ENCODE peak calls at places on chromosome 12, in seven cellular contexts. One of them, this sample, is unnamed.

GRCh38 chr12:6962285-6963015 is 8.0 kb downstream of the PHB2 start:
- DNase-seq in CD8-positive, alpha-beta T cell: no peak
- DNase-seq in amniotic stem cell: no peak
- DNase-seq in NCI-H1694 treated with DMSO at 0.1 percent for 48 hours: no peak
- DNase-seq in ELR: no peak
- DNase-seq in activated CD4-positive, alpha-beta T cell treated with anti-CD3 and anti-CD28 coated beads, Interleukin-2, amount 50 U/mL, for 1 hour: no peak
- DNase-seq in GDM1: no peak
- DNase-seq in this sample: peak

GRCh38 chr12:108798551-108799221 is 58.7 kb downstream of the SSH1 start:
- DNase-seq in CD8-positive, alpha-beta T cell: no peak
- DNase-seq in amniotic stem cell: no peak
- DNase-seq in NCI-H1694 treated with DMSO at 0.1 percent for 48 hours: no peak
- DNase-seq in ELR: peak
- DNase-seq in activated CD4-positive, alpha-beta T cell treated with anti-CD3 and anti-CD28 coated beads, Interleukin-2, amount 50 U/mL, for 1 hour: no peak
- DNase-seq in GDM1: no peak
- DNase-seq in this sample: peak

GRCh38 chr12:118120579-118121363 is 15.2 kb upstream of the PEBP1 start:
- DNase-seq in CD8-positive, alpha-beta T cell: peak
- DNase-seq in amniotic stem cell: peak
- DNase-seq in NCI-H1694 treated with DMSO at 0.1 percent for 48 hours: peak
- DNase-seq in ELR: peak
- DNase-seq in activated CD4-positive, alpha-beta T cell treated with anti-CD3 and anti-CD28 coated beads, Interleukin-2, amount 50 U/mL, for 1 hour: peak
- DNase-seq in GDM1: peak
- DNase-seq in this sample: peak

GRCh38 chr12:65943388-65944137 is 119.3 kb downstream of the HMGA2 start:
- DNase-seq in CD8-positive, alpha-beta T cell: no peak
- DNase-seq in amniotic stem cell: no peak
- DNase-seq in NCI-H1694 treated with DMSO at 0.1 percent for 48 hours: no peak
- DNase-seq in ELR: no peak
- DNase-seq in activated CD4-positive, alpha-beta T cell treated with anti-CD3 and anti-CD28 coated beads, Interleukin-2, amount 50 U/mL, for 1 hour: no peak
- DNase-seq in GDM1: no peak
- DNase-seq in this sample: no peak

GRCh38 chr12:119749666-119750065 is 81.7 kb downstream of the PRKAB1 start:
- DNase-seq in CD8-positive, alpha-beta T cell: no peak
- DNase-seq in amniotic stem cell: no peak
- DNase-seq in NCI-H1694 treated with DMSO at 0.1 percent for 48 hours: no peak
- DNase-seq in ELR: peak
- DNase-seq in activated CD4-positive, alpha-beta T cell treated with anti-CD3 and anti-CD28 coated beads, Interleukin-2, amount 50 U/mL, for 1 hour: no peak
- DNase-seq in GDM1: no peak
- DNase-seq in this sample: no peak

GRCh38 chr12:70774055-70774454 is 136.8 kb upstream of the PTPRB start:
- DNase-seq in CD8-positive, alpha-beta T cell: no peak
- DNase-seq in amniotic stem cell: no peak
- DNase-seq in NCI-H1694 treated with DMSO at 0.1 percent for 48 hours: no peak
- DNase-seq in ELR: peak
- DNase-seq in activated CD4-positive, alpha-beta T cell treated with anti-CD3 and anti-CD28 coated beads, Interleukin-2, amount 50 U/mL, for 1 hour: no peak
- DNase-seq in GDM1: no peak
- DNase-seq in this sample: no peak

GRCh38 chr12:39044754-39045153 is 139.4 kb upstream of the CPNE8 start:
- DNase-seq in CD8-positive, alpha-beta T cell: no peak
- DNase-seq in amniotic stem cell: no peak
- DNase-seq in NCI-H1694 treated with DMSO at 0.1 percent for 48 hours: no peak
- DNase-seq in ELR: no peak
- DNase-seq in activated CD4-positive, alpha-beta T cell treated with anti-CD3 and anti-CD28 coated beads, Interleukin-2, amount 50 U/mL, for 1 hour: no peak
- DNase-seq in GDM1: no peak
- DNase-seq in this sample: no peak

GRCh38 chr12:72098622-72099021 is 160.0 kb downstream of the TPH2 start:
- DNase-seq in CD8-positive, alpha-beta T cell: no peak
- DNase-seq in amniotic stem cell: no peak
- DNase-seq in NCI-H1694 treated with DMSO at 0.1 percent for 48 hours: no peak
- DNase-seq in ELR: no peak
- DNase-seq in activated CD4-positive, alpha-beta T cell treated with anti-CD3 and anti-CD28 coated beads, Interleukin-2, amount 50 U/mL, for 1 hour: no peak
- DNase-seq in GDM1: no peak
- DNase-seq in this sample: no peak